ENCODE peak calls at places on chromosomes 13 and 19, in five cellular contexts. Q is dermis microvascular lymphatic vessel endothelial cell; B is activated CD8-positive, alpha-beta memory T cell treated with anti-CD3 and anti-CD28 coated beads, Interleukin-2, amount 10 ng/mL, durations not matched to agents 7 days and 5 days; O is progenitor cell of endocrine pancreas; I is T-helper 17 cell. N is an unnamed sample.

GRCh38 chr19:50790365-50790825 is at the start of gene ACP4:
- DNase-seq in Q (no peak), B (no peak), O (no peak), I (no peak), N (no peak)

GRCh38 chr13:36680918-36681317 is 7.1 kb downstream of the SERTM1 start:
- DNase-seq in Q (no peak), B (no peak), O (no peak), I (no peak), N (no peak)

GRCh38 chr19:17889609-17890214 is 18.0 kb downstream of the SLC5A5 start:
- DNase-seq in Q (peak), B (no peak), O (peak), I (no peak), N (peak)

GRCh38 chr13:77429320-77430142 is 102.6 kb upstream of the MYCBP2 start:
- DNase-seq in Q (no peak), B (peak), O (no peak), I (no peak), N (no peak)

GRCh38 chr19:19422156-19422555 is 16.7 kb downstream of the GATAD2A start:
- DNase-seq in Q (no peak), B (no peak), O (no peak), I (no peak), N (no peak)

GRCh38 chr19:1647664-1648155 is 4.7 kb downstream of the TCF3 start:
- DNase-seq in Q (no peak), B (no peak), O (no peak), I (no peak), N (no peak)

GRCh38 chr13:30916991-30917390 is 10.9 kb downstream of the MEDAG start:
- DNase-seq in Q (no peak), B (no peak), O (no peak), I (no peak), N (no peak)

GRCh38 chr19:45469835-45470146 is 2.0 kb downstream of the FOSB start:
- DNase-seq in Q (no peak), B (no peak), O (no peak), I (no peak), N (peak)

GRCh38 chr19:13150919-13151604 is 851 bp downstream of the IER2 start:
- DNase-seq in Q (peak), B (peak), O (no peak), I (no peak), N (no peak)

GRCh38 chr19:8320564-8321066 is 560 bp downstream of the NDUFA7 start:
- DNase-seq in Q (no peak), B (peak), O (no peak), I (no peak), N (no peak)

GRCh38 chr13:34223984-34224383 is 406.0 kb downstream of the RFC3 start:
- DNase-seq in Q (no peak), B (no peak), O (no peak), I (no peak), N (no peak)

GRCh38 chr13:31172535-31172934 is 10.8 kb upstream of the HSPH1 start:
- DNase-seq in Q (peak), B (no peak), O (no peak), I (no peak), N (no peak)

GRCh38 chr13:52067237-52067636 is 42.7 kb downstream of the UTP14C start:
- DNase-seq in Q (peak), B (no peak), O (no peak), I (no peak), N (no peak)

GRCh38 chr13:29774830-29775229 is 75.6 kb downstream of the UBL3 start:
- DNase-seq in Q (no peak), B (no peak), O (no peak), I (no peak), N (no peak)

GRCh38 chr13:80342541-80343371 is 1.8 kb upstream of the SPRY2 start:
- DNase-seq in Q (peak), B (peak), O (peak), I (peak), N (peak)

GRCh38 chr19:46416077-46416709 is 2.8 kb upstream of the CCDC8 start:
- DNase-seq in Q (peak), B (no peak), O (peak), I (no peak), N (peak)

GRCh38 chr19:49875801-49876421 is 1.2 kb downstream of the AKT1S1 start:
- DNase-seq in Q (peak), B (peak), O (peak), I (peak), N (no peak)

GRCh38 chr13:44848956-44849748 is 140.1 kb downstream of the NUFIP1 start:
- DNase-seq in Q (no peak), B (no peak), O (no peak), I (no peak), N (no peak)

GRCh38 chr13:51148223-51148951 is 37.3 kb upstream of the C13orf42 start:
- DNase-seq in Q (peak), B (no peak), O (no peak), I (no peak), N (no peak)

GRCh38 chr19:47020132-47020805 is 632 bp downstream of the NPAS1 start:
- DNase-seq in Q (no peak), B (no peak), O (no peak), I (no peak), N (no peak)

GRCh38 chr13:109764474-109765292 is 21.7 kb downstream of the IRS2 start:
- DNase-seq in Q (no peak), B (no peak), O (no peak), I (no peak), N (no peak)

GRCh38 chr13:85241045-85241444 is 558.2 kb downstream of the SLITRK6 start:
- DNase-seq in Q (no peak), B (no peak), O (no peak), I (no peak), N (no peak)

GRCh38 chr19:7507884-7508283 is 8.0 kb upstream of the ZNF358 start:
- DNase-seq in Q (peak), B (no peak), O (no peak), I (no peak), N (peak)

GRCh38 chr13:28579334-28579733 is 79.6 kb upstream of the POMP start:
- DNase-seq in Q (no peak), B (no peak), O (no peak), I (no peak), N (no peak)

GRCh38 chr13:75161804-75162203 is 320.2 kb downstream of the TBC1D4 start:
- DNase-seq in Q (no peak), B (no peak), O (no peak), I (no peak), N (no peak)

GRCh38 chr13:44274838-44275237 is 98.8 kb upstream of the SERP2 start:
- DNase-seq in Q (no peak), B (no peak), O (no peak), I (no peak), N (no peak)

GRCh38 chr19:31397308-31397707 is 48.1 kb upstream of the TSHZ3 start:
- DNase-seq in Q (no peak), B (no peak), O (no peak), I (no peak), N (no peak)

GRCh38 chr13:45826741-45827140 is 24.8 kb downstream of the SIAH3 start:
- DNase-seq in Q (no peak), B (peak), O (no peak), I (no peak), N (no peak)

GRCh38 chr13:99386911-99387788 is 80.0 kb upstream of the GPR183 start:
- DNase-seq in Q (peak), B (peak), O (peak), I (peak), N (peak)

GRCh38 chr13:34124912-34125311 is 307.0 kb downstream of the RFC3 start:
- DNase-seq in Q (no peak), B (no peak), O (no peak), I (no peak), N (peak)

GRCh38 chr13:43079392-43079931 is 56.1 kb downstream of the DNAJC15 start:
- DNase-seq in Q (peak), B (no peak), O (no peak), I (no peak), N (no peak)